ENCODE peak calls at places on chromosome 4, in eight cellular contexts. E is M059J, Q is memory B cell, C is SK-N-SH, Y is pancreas, L is bronchial epithelial cell, H is K562, Z is nephron progenitor cell. X is an unnamed sample.

GRCh38 chr4:26325191-26325590 is 4.4 kb downstream of the RBPJ start:
- DNase-seq in Q (no peak), C (peak), L (peak), E (peak), Y (no peak), Z (no peak), H (no peak), X (peak)

GRCh38 chr4:154073107-154073817 is 284.4 kb upstream of the SFRP2 start:
- DNase-seq in H (no peak), C (no peak), L (peak), Z (no peak), E (peak), Q (no peak), Y (no peak), X (no peak)

GRCh38 chr4:108540536-108540935 is 79.8 kb upstream of the RPL34 start:
- DNase-seq in H (no peak), Z (no peak), Q (no peak), C (no peak), E (peak), Y (no peak), L (peak), X (no peak)

GRCh38 chr4:114312349-114312748 is 286.3 kb upstream of the UGT8 start:
- DNase-seq in H (no peak), C (no peak), E (no peak), Y (peak), L (no peak), Z (no peak), Q (no peak), X (no peak)

GRCh38 chr4:78059524-78059889 is 2.4 kb downstream of the FRAS1 start:
- DNase-seq in Z (peak), Q (no peak), H (peak), C (peak), E (peak), L (peak), Y (peak), X (peak)

GRCh38 chr4:176745902-176746301 is 46.8 kb downstream of the VEGFC start:
- DNase-seq in Y (no peak), C (no peak), L (peak), Q (no peak), E (peak), Z (no peak), H (no peak), X (no peak)

GRCh38 chr4:116073051-116073450 is 959.6 kb upstream of the NDST4 start:
- DNase-seq in Z (no peak), L (peak), Q (no peak), H (no peak), E (no peak), C (no peak), Y (no peak), X (no peak)

GRCh38 chr4:28890949-28891348 is 1829.2 kb upstream of the PCDH7 start:
- DNase-seq in Y (no peak), H (no peak), C (no peak), L (no peak), Z (no peak), Q (no peak), E (no peak), X (no peak)

GRCh38 chr4:2237267-2237666 is 4.7 kb downstream of the HAUS3 start:
- DNase-seq in C (no peak), Z (no peak), H (no peak), L (no peak), Y (no peak), E (no peak), Q (no peak), X (no peak)

GRCh38 chr4:18439306-18439705 is 417.8 kb upstream of the LCORL start:
- DNase-seq in L (no peak), E (no peak), C (no peak), Y (no peak), Q (no peak), Z (no peak), H (no peak), X (no peak)

X was measured in cerebellar cortex.